ENCODE peak calls at places on chromosome 11, in six cellular contexts. E is mesothelial cell of epicardium, Q is tibial artery, T is IMR-90, X is HFFc6, W is breast epithelium. L is an unnamed sample.

GRCh38 chr11:100550910-100551309 is 136.2 kb upstream of the ARHGAP42 start:
- DNase-seq in E (no peak), Q (no peak), T (no peak), X (no peak), W (no peak), L (no peak)

GRCh38 chr11:57158180-57158579 is 23.6 kb upstream of the LRRC55 start:
- DNase-seq in E (no peak), Q (no peak), T (no peak), X (no peak), W (no peak), L (no peak)

GRCh38 chr11:28529540-28530410 is 421.6 kb downstream of the METTL15 start:
- DNase-seq in E (no peak), Q (no peak), T (peak; percentile 82), X (peak; percentile 63), W (no peak), L (peak; percentile 55)

GRCh38 chr11:114275295-114275694 is 20.9 kb upstream of the NNMT start:
- DNase-seq in E (no peak), Q (no peak), T (no peak), X (no peak), W (no peak), L (no peak)

GRCh38 chr11:6737872-6738466 is 33.8 kb downstream of the OR2AG2 start:
- DNase-seq in E (no peak), Q (peak; percentile 24), T (peak; percentile 34), X (peak; percentile 55), W (no peak), L (peak; percentile 17)

GRCh38 chr11:46669606-46670243 is 30.7 kb downstream of the ARHGAP1 start:
- DNase-seq in E (no peak), Q (no peak), T (no peak), X (no peak), W (no peak), L (no peak)

GRCh38 chr11:108009497-108010360 is 1.0 kb downstream of the CUL5 start:
- DNase-seq in E (no peak), Q (no peak), T (no peak), X (no peak), W (no peak), L (no peak)

GRCh38 chr11:45535033-45535432 is 130.4 kb downstream of the CHST1 start:
- DNase-seq in E (no peak), Q (no peak), T (no peak), X (no peak), W (no peak), L (no peak)

GRCh38 chr11:57277845-57278720 is 41.0 kb upstream of the APLNR start:
- DNase-seq in E (no peak), Q (peak; percentile 77), T (peak; percentile 84), X (peak; percentile 74), W (peak; percentile 65), L (peak; percentile 65)

GRCh38 chr11:85647078-85647477 is 689 bp upstream of the TMEM126A start:
- DNase-seq in E (no peak), Q (no peak), T (no peak), X (no peak), W (no peak), L (no peak)

GRCh38 chr11:47271961-47272661 is 2.2 kb downstream of the MADD start:
- DNase-seq in E (no peak), Q (no peak), T (no peak), X (no peak), W (no peak), L (no peak)

GRCh38 chr11:115153135-115153534 is 351.1 kb downstream of the CADM1 start:
- DNase-seq in E (no peak), Q (no peak), T (peak; percentile 33), X (no peak), W (no peak), L (no peak)

GRCh38 chr11:107468596-107468995 is 11.0 kb upstream of the CWF19L2 start:
- DNase-seq in E (no peak), Q (no peak), T (peak; percentile 35), X (no peak), W (no peak), L (peak; percentile 69)

GRCh38 chr11:6196396-6196795 is 2.6 kb upstream of the OR52W1 start:
- DNase-seq in E (no peak), Q (no peak), T (no peak), X (no peak), W (no peak), L (no peak)

GRCh38 chr11:84899134-84899533 is 728.0 kb downstream of the DLG2 start:
- DNase-seq in E (no peak), Q (no peak), T (no peak), X (no peak), W (no peak), L (no peak)

GRCh38 chr11:1223346-1224108 is 661 bp downstream of the MUC5B start:
- DNase-seq in E (peak; percentile 15), Q (no peak), T (no peak), X (no peak), W (peak; percentile 52), L (no peak)

GRCh38 chr11:22625448-22626287 is at the start of gene FANCF:
- DNase-seq in E (peak; percentile 81), Q (peak; percentile 95), T (peak; percentile 99), X (peak; percentile 99), W (peak; percentile 92), L (peak; percentile 100)

GRCh38 chr11:77086521-77087472 is 15.8 kb upstream of the OMP start:
- DNase-seq in E (no peak), Q (no peak), T (no peak), X (no peak), W (peak; percentile 48), L (no peak)

GRCh38 chr11:12229450-12230229 is 119.2 kb downstream of the MICAL2 start:
- DNase-seq in E (no peak), Q (no peak), T (no peak), X (no peak), W (no peak), L (no peak)

GRCh38 chr11:10505278-10506012 is 35.5 kb downstream of the RNF141 start:
- DNase-seq in E (no peak), Q (no peak), T (no peak), X (no peak), W (no peak), L (no peak)

GRCh38 chr11:75330279-75330678 is 21.2 kb downstream of the ARRB1 start:
- DNase-seq in E (no peak), Q (no peak), T (peak; percentile 65), X (no peak), W (no peak), L (no peak)

GRCh38 chr11:128409476-128409875 is 177.9 kb downstream of the ETS1 start:
- DNase-seq in E (no peak), Q (no peak), T (peak; percentile 94), X (peak; percentile 58), W (no peak), L (no peak)

GRCh38 chr11:114610984-114611944 is 15.7 kb upstream of the NXPE4 start:
- DNase-seq in E (no peak), Q (no peak), T (peak; percentile 5), X (no peak), W (no peak), L (no peak)

GRCh38 chr11:69444381-69445130 is 36.9 kb upstream of the LINC01488 start:
- DNase-seq in E (no peak), Q (peak; percentile 73), T (peak; percentile 93), X (peak; percentile 94), W (peak; percentile 77), L (peak; percentile 31)

DNA sequence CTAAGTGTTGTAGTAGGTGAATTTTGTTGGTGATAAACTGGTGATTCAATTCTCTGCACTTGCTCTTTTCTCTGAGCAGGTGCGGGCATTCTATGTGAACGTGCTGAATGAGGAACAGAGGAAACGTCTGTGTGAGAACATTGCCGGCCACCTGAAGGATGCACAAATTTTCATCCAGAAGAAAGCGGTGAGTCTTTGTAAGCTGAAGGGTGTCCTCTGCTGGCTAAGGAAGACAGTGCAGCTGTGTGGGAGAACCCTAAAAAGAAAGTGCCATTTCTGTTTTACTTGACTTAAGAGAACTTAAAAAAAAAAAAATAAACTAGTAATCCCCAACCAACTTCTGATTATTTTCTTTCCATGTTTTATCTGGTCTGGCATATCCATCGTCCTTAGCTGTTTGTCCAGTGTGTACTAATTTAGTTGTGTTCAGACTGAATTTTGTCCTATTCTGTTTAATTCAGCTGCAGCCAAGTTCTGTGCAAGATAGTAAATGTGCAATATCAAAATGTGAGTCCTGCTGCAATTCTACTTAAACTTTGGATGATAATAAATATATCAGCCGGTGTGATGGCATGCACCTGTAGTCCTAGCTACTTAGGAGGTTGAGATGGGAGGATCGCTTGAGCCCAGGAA is 29.6 kb downstream of the CAT start:
- DNase-seq in E (no peak), Q (no peak), T (peak; percentile 14), X (peak; percentile 36), W (no peak), L (peak; percentile 9)
- TF ChIP-seq CTCF in E (no peak), Q (peak; percentile 18), T (peak; percentile 46), X (peak; percentile 83), W (no peak), L (peak; percentile 75)

GRCh38 chr11:112004389-112004788 is 20.8 kb upstream of the DLAT start:
- DNase-seq in E (no peak), Q (no peak), T (no peak), X (no peak), W (no peak), L (no peak)
- TF ChIP-seq CTCF in E (no peak), Q (no peak), T (peak; percentile 26), X (peak; percentile 62), W (no peak), L (peak; percentile 52)

GRCh38 chr11:103877221-103877620 is 159.2 kb upstream of the DDI1 start:
- DNase-seq in E (no peak), Q (no peak), T (peak; percentile 16), X (peak; percentile 51), W (no peak), L (no peak)
- TF ChIP-seq CTCF in E (no peak), Q (no peak), T (peak; percentile 36), X (peak; percentile 58), W (no peak), L (peak; percentile 15)

GRCh38 chr11:61580292-61580888 is 486 bp downstream of the SYT7 start:
- DNase-seq in E (no peak), Q (no peak), T (no peak), X (no peak), W (no peak), L (no peak)

GRCh38 chr11:61579398-61580291 is 1.2 kb downstream of the SYT7 start:
- DNase-seq in E (no peak), Q (no peak), T (no peak), X (no peak), W (no peak), L (no peak)

GRCh38 chr11:61578819-61579218 is 2.1 kb downstream of the SYT7 start:
- DNase-seq in E (no peak), Q (no peak), T (no peak), X (no peak), W (no peak), L (no peak)

GRCh38 chr11:61575886-61576516 is 4.9 kb downstream of the SYT7 start:
- DNase-seq in E (no peak), Q (no peak), T (no peak), X (no peak), W (peak; percentile 73), L (no peak)

DNA sequence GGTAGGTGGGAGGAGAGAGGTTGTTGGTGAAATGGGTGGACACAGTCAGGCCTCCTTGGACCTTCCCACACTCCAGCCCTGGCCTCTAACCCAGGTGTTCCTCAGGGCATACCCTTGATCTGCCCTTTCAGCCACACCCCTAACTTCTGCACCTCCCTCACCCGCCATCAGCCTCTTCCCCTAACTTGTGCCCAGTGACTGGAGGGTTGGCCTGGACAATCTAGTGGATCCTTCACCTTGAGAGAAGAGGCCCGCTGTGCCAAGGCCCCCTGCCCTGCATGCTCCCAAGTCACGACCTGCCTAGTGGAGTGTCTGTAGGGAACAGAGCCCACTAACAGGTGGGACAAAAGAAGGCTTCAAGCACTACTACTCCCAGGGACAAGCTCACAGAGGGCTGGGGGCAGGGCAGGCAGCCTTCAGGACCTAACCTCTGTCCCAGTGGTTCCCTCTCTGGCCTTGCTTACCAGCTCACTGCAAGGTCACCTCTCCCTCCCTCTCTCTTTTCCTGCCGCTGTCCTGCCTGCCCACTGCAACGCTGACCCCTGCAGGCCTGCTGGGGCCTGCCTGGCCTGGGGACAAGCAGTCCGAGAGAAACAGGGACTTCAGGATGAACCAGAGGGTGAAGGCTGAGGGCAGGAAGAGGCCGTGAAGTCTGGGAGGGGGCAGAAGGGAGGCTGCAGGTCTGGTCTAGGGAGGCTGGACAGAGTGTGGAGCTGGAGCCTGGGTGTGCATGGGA is 3.3 kb downstream of the SYT7 start:
- DNase-seq in E (no peak), Q (no peak), T (no peak), X (no peak), W (no peak), L (no peak)
- TF ChIP-seq CTCF in E (no peak), Q (no peak), T (peak; percentile 36), X (peak; percentile 54), W (no peak), L (peak; percentile 55)

L was measured in HFF-Myc.